ENCODE peak calls at places on chromosome 22, in eight cellular contexts. One of them, this sample, is unnamed.
A peak's percentile ranks its signal among the peaks of the same experiment; 100 is the strongest.

GRCh38 chr22:26481112-26481693 is 2.4 kb downstream of the HPS4 start:
- DNase-seq in HCT116: no peak
- DNase-seq in fibroblast of pulmonary artery: no peak
- DNase-seq in heart right ventricle: no peak
- DNase-seq in psoas muscle: no peak
- DNase-seq in coronary artery: no peak
- DNase-seq in cardiac fibroblast: no peak
- DNase-seq in NB4: no peak
- DNase-seq in this sample: no peak

GRCh38 chr22:38295863-38296262 is 21.4 kb downstream of the CSNK1E start:
- DNase-seq in HCT116: no peak
- DNase-seq in fibroblast of pulmonary artery: no peak
- DNase-seq in heart right ventricle: no peak
- DNase-seq in psoas muscle: no peak
- DNase-seq in coronary artery: no peak
- DNase-seq in cardiac fibroblast: no peak
- DNase-seq in NB4: no peak
- DNase-seq in this sample: no peak

GRCh38 chr22:43401661-43402060 is 10.2 kb upstream of the MPPED1 start:
- DNase-seq in HCT116: no peak
- DNase-seq in fibroblast of pulmonary artery: no peak
- DNase-seq in heart right ventricle: no peak
- DNase-seq in psoas muscle: no peak
- DNase-seq in coronary artery: no peak
- DNase-seq in cardiac fibroblast: no peak
- DNase-seq in NB4: no peak
- DNase-seq in this sample: no peak

GRCh38 chr22:36461665-36462474 is 19.6 kb downstream of the TXN2 start:
- DNase-seq in HCT116: no peak
- DNase-seq in fibroblast of pulmonary artery: peak; percentile 92
- DNase-seq in heart right ventricle: no peak
- DNase-seq in psoas muscle: peak; percentile 54
- DNase-seq in coronary artery: peak; percentile 92
- DNase-seq in cardiac fibroblast: peak; percentile 80
- DNase-seq in NB4: no peak
- DNase-seq in this sample: peak; percentile 88

GRCh38 chr22:44454113-44454769 is 43.8 kb downstream of the RTL6 start:
- DNase-seq in HCT116: no peak
- DNase-seq in fibroblast of pulmonary artery: no peak
- DNase-seq in heart right ventricle: no peak
- DNase-seq in psoas muscle: no peak
- DNase-seq in coronary artery: peak; percentile 49
- DNase-seq in cardiac fibroblast: no peak
- DNase-seq in NB4: no peak
- DNase-seq in this sample: no peak

GRCh38 chr22:31350410-31350863 is 4.3 kb upstream of the PATZ1 start:
- DNase-seq in HCT116: no peak
- DNase-seq in fibroblast of pulmonary artery: peak; percentile 31
- DNase-seq in heart right ventricle: no peak
- DNase-seq in psoas muscle: no peak
- DNase-seq in coronary artery: no peak
- DNase-seq in cardiac fibroblast: peak; percentile 43
- DNase-seq in NB4: no peak
- DNase-seq in this sample: no peak

GRCh38 chr22:47391169-47392053 is 629.0 kb downstream of the TBC1D22A start:
- DNase-seq in HCT116: no peak
- DNase-seq in fibroblast of pulmonary artery: no peak
- DNase-seq in heart right ventricle: no peak
- DNase-seq in psoas muscle: no peak
- DNase-seq in coronary artery: no peak
- DNase-seq in cardiac fibroblast: no peak
- DNase-seq in NB4: no peak
- DNase-seq in this sample: no peak

GRCh38 chr22:21739828-21740377 is 4.3 kb upstream of the YPEL1 start:
- DNase-seq in HCT116: no peak
- DNase-seq in fibroblast of pulmonary artery: no peak
- DNase-seq in heart right ventricle: no peak
- DNase-seq in psoas muscle: no peak
- DNase-seq in coronary artery: no peak
- DNase-seq in cardiac fibroblast: no peak
- DNase-seq in NB4: no peak
- DNase-seq in this sample: no peak

GRCh38 chr22:38923463-38924196 is 33.8 kb upstream of the APOBEC3A start:
- DNase-seq in HCT116: peak; percentile 91
- DNase-seq in fibroblast of pulmonary artery: peak; percentile 69
- DNase-seq in heart right ventricle: peak; percentile 83
- DNase-seq in psoas muscle: peak; percentile 73
- DNase-seq in coronary artery: peak; percentile 82
- DNase-seq in cardiac fibroblast: peak; percentile 84
- DNase-seq in NB4: no peak
- DNase-seq in this sample: peak; percentile 92

GRCh38 chr22:39176673-39177455 is 24.4 kb upstream of the CBX7 start:
- DNase-seq in HCT116: no peak
- DNase-seq in fibroblast of pulmonary artery: no peak
- DNase-seq in heart right ventricle: no peak
- DNase-seq in psoas muscle: no peak
- DNase-seq in coronary artery: no peak
- DNase-seq in cardiac fibroblast: no peak
- DNase-seq in NB4: no peak
- DNase-seq in this sample: no peak

GRCh38 chr22:19817561-19818263 is 37.0 kb downstream of the GNB1L start:
- DNase-seq in HCT116: no peak
- DNase-seq in fibroblast of pulmonary artery: no peak
- DNase-seq in heart right ventricle: no peak
- DNase-seq in psoas muscle: no peak
- DNase-seq in coronary artery: no peak
- DNase-seq in cardiac fibroblast: no peak
- DNase-seq in NB4: no peak
- DNase-seq in this sample: no peak

GRCh38 chr22:36465232-36466021 is 16.0 kb downstream of the TXN2 start:
- DNase-seq in HCT116: peak; percentile 86
- DNase-seq in fibroblast of pulmonary artery: peak; percentile 93
- DNase-seq in heart right ventricle: peak; percentile 86
- DNase-seq in psoas muscle: peak; percentile 91
- DNase-seq in coronary artery: peak; percentile 90
- DNase-seq in cardiac fibroblast: peak; percentile 72
- DNase-seq in NB4: peak; percentile 42
- DNase-seq in this sample: peak; percentile 81

GRCh38 chr22:27885977-27886842 is 32.8 kb downstream of the PITPNB start:
- DNase-seq in HCT116: peak; percentile 8
- DNase-seq in fibroblast of pulmonary artery: peak; percentile 72
- DNase-seq in heart right ventricle: peak; percentile 42
- DNase-seq in psoas muscle: no peak
- DNase-seq in coronary artery: no peak
- DNase-seq in cardiac fibroblast: peak; percentile 62
- DNase-seq in NB4: peak; percentile 49
- DNase-seq in this sample: peak; percentile 67

GRCh38 chr22:35043932-35044319 is 22.0 kb upstream of the ISX start:
- DNase-seq in HCT116: no peak
- DNase-seq in fibroblast of pulmonary artery: no peak
- DNase-seq in heart right ventricle: no peak
- DNase-seq in psoas muscle: no peak
- DNase-seq in coronary artery: no peak
- DNase-seq in cardiac fibroblast: no peak
- DNase-seq in NB4: no peak
- DNase-seq in this sample: no peak

GRCh38 chr22:46058591-46059519 is 81.9 kb upstream of the WNT7B start:
- DNase-seq in HCT116: no peak
- DNase-seq in fibroblast of pulmonary artery: no peak
- DNase-seq in heart right ventricle: peak; percentile 30
- DNase-seq in psoas muscle: no peak
- DNase-seq in coronary artery: peak; percentile 76
- DNase-seq in cardiac fibroblast: no peak
- DNase-seq in NB4: no peak
- DNase-seq in this sample: peak; percentile 59

GRCh38 chr22:23151827-23152226 is 6.5 kb downstream of the RAB36 start:
- DNase-seq in HCT116: no peak
- DNase-seq in fibroblast of pulmonary artery: no peak
- DNase-seq in heart right ventricle: no peak
- DNase-seq in psoas muscle: no peak
- DNase-seq in coronary artery: no peak
- DNase-seq in cardiac fibroblast: no peak
- DNase-seq in NB4: no peak
- DNase-seq in this sample: no peak

GRCh38 chr22:37930270-37930951 is 23.0 kb downstream of the C22orf23 start:
- DNase-seq in HCT116: no peak
- DNase-seq in fibroblast of pulmonary artery: peak; percentile 34
- DNase-seq in heart right ventricle: no peak
- DNase-seq in psoas muscle: no peak
- DNase-seq in coronary artery: no peak
- DNase-seq in cardiac fibroblast: peak; percentile 38
- DNase-seq in NB4: peak; percentile 42
- DNase-seq in this sample: peak; percentile 33

GRCh38 chr22:19178065-19178658 is 374 bp downstream of the SLC25A1 start:
- DNase-seq in HCT116: no peak
- DNase-seq in fibroblast of pulmonary artery: no peak
- DNase-seq in heart right ventricle: no peak
- DNase-seq in psoas muscle: no peak
- DNase-seq in coronary artery: peak; percentile 76
- DNase-seq in cardiac fibroblast: no peak
- DNase-seq in NB4: peak; percentile 66
- DNase-seq in this sample: peak; percentile 21

GRCh38 chr22:44093791-44094190 is 69.7 kb downstream of the PARVB start:
- DNase-seq in HCT116: no peak
- DNase-seq in fibroblast of pulmonary artery: no peak
- DNase-seq in heart right ventricle: no peak
- DNase-seq in psoas muscle: no peak
- DNase-seq in coronary artery: no peak
- DNase-seq in cardiac fibroblast: no peak
- DNase-seq in NB4: no peak
- DNase-seq in this sample: no peak

GRCh38 chr22:42229455-42230149 is 40.9 kb downstream of the TCF20 start:
- DNase-seq in HCT116: no peak
- DNase-seq in fibroblast of pulmonary artery: peak; percentile 57
- DNase-seq in heart right ventricle: peak; percentile 17
- DNase-seq in psoas muscle: no peak
- DNase-seq in coronary artery: no peak
- DNase-seq in cardiac fibroblast: peak; percentile 62
- DNase-seq in NB4: no peak
- DNase-seq in this sample: peak; percentile 70

GRCh38 chr22:41009222-41009948 is 58.2 kb downstream of the RBX1 start:
- DNase-seq in HCT116: no peak
- DNase-seq in fibroblast of pulmonary artery: peak; percentile 14
- DNase-seq in heart right ventricle: no peak
- DNase-seq in psoas muscle: no peak
- DNase-seq in coronary artery: no peak
- DNase-seq in cardiac fibroblast: peak; percentile 31
- DNase-seq in NB4: peak; percentile 97
- DNase-seq in this sample: peak; percentile 76

GRCh38 chr22:45469573-45470383 is 32.9 kb upstream of the FBLN1 start:
- DNase-seq in HCT116: no peak
- DNase-seq in fibroblast of pulmonary artery: no peak
- DNase-seq in heart right ventricle: no peak
- DNase-seq in psoas muscle: no peak
- DNase-seq in coronary artery: no peak
- DNase-seq in cardiac fibroblast: peak; percentile 70
- DNase-seq in NB4: no peak
- DNase-seq in this sample: peak; percentile 91

GRCh38 chr22:27994481-27995331 is 75.7 kb upstream of the PITPNB start:
- DNase-seq in HCT116: no peak
- DNase-seq in fibroblast of pulmonary artery: no peak
- DNase-seq in heart right ventricle: no peak
- DNase-seq in psoas muscle: no peak
- DNase-seq in coronary artery: peak; percentile 52
- DNase-seq in cardiac fibroblast: no peak
- DNase-seq in NB4: peak; percentile 66
- DNase-seq in this sample: no peak

GRCh38 chr22:44871782-44872181 is 119.4 kb downstream of the ARHGAP8 start:
- DNase-seq in HCT116: no peak
- DNase-seq in fibroblast of pulmonary artery: no peak
- DNase-seq in heart right ventricle: no peak
- DNase-seq in psoas muscle: no peak
- DNase-seq in coronary artery: no peak
- DNase-seq in cardiac fibroblast: no peak
- DNase-seq in NB4: no peak
- DNase-seq in this sample: no peak

GRCh38 chr22:17237031-17237668 is 17.9 kb upstream of the ADA2 start:
- DNase-seq in HCT116: no peak
- DNase-seq in fibroblast of pulmonary artery: no peak
- DNase-seq in heart right ventricle: no peak
- DNase-seq in psoas muscle: no peak
- DNase-seq in coronary artery: no peak
- DNase-seq in cardiac fibroblast: no peak
- DNase-seq in NB4: peak; percentile 66
- DNase-seq in this sample: no peak
- H3K4me3 ChIP-seq in HCT116: no peak overlapping the region
- H3K4me3 ChIP-seq in fibroblast of pulmonary artery: no peak overlapping the region
- H3K4me3 ChIP-seq in heart right ventricle: no peak overlapping the region
- H3K4me3 ChIP-seq in psoas muscle: no peak overlapping the region
- H3K4me3 ChIP-seq in coronary artery: no peak overlapping the region
- H3K4me3 ChIP-seq in cardiac fibroblast: no peak overlapping the region
- H3K4me3 ChIP-seq in NB4: no peak overlapping the region
- H3K4me3 ChIP-seq in this sample: no peak overlapping the region

GRCh38 chr22:50012201-50013181 is at the start of gene IL17REL:
- DNase-seq in HCT116: no peak
- DNase-seq in fibroblast of pulmonary artery: peak; percentile 25
- DNase-seq in heart right ventricle: no peak
- DNase-seq in psoas muscle: no peak
- DNase-seq in coronary artery: no peak
- DNase-seq in cardiac fibroblast: peak; percentile 39
- DNase-seq in NB4: no peak
- DNase-seq in this sample: peak; percentile 21
- TF ChIP-seq CTCF in HCT116: no peak
- TF ChIP-seq CTCF in fibroblast of pulmonary artery: peak; percentile 25
- TF ChIP-seq CTCF in heart right ventricle: no peak
- TF ChIP-seq CTCF in psoas muscle: no peak
- TF ChIP-seq CTCF in coronary artery: no peak
- TF ChIP-seq CTCF in cardiac fibroblast: no peak
- TF ChIP-seq CTCF in NB4: no peak
- TF ChIP-seq CTCF in this sample: no peak

GRCh38 chr22:29469755-29470154 is 10.3 kb upstream of the NEFH start:
- DNase-seq in HCT116: no peak
- DNase-seq in fibroblast of pulmonary artery: no peak
- DNase-seq in heart right ventricle: no peak
- DNase-seq in psoas muscle: no peak
- DNase-seq in coronary artery: no peak
- DNase-seq in cardiac fibroblast: no peak
- DNase-seq in NB4: no peak
- DNase-seq in this sample: no peak
- H3K4me3 ChIP-seq in HCT116: peak overlapping the region; percentile 45
- H3K4me3 ChIP-seq in fibroblast of pulmonary artery: no peak overlapping the region
- H3K4me3 ChIP-seq in heart right ventricle: peak overlapping the region; percentile 31
- H3K4me3 ChIP-seq in psoas muscle: no peak overlapping the region
- H3K4me3 ChIP-seq in coronary artery: peak overlapping the region; percentile 62
- H3K4me3 ChIP-seq in cardiac fibroblast: no peak overlapping the region
- H3K4me3 ChIP-seq in NB4: no peak overlapping the region
- H3K4me3 ChIP-seq in this sample: no peak overlapping the region

DNA sequence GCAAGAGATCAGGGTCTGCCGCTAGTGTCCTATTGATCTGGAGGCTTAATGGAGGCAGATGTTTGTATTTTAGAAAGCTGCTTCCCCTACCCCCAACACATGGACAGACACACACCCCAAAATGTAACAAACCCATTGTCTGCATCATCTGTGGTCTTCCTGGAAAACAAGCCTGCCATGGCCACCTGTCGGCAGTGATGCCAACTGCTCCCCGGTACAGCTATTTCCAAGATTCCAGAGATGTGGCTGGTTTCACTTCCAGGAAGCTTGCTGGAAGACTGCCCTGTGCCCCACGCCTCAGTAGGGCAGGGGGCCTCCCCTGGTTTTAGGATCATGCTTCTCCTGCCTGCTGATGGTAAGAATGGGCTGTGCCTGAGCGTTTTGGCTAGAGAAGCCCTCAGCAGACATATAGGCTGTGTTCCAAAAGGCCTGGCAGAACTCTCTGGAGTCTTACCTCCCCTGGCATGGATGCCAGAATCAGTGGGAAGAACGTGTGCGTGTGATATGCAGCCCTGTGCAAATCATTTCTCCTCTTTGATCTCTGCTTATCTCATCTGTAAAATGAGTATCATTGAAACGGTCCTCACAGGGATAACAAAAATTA is 108.6 kb downstream of the FBXO7 start:
- DNase-seq in HCT116: no peak
- DNase-seq in fibroblast of pulmonary artery: no peak
- DNase-seq in heart right ventricle: no peak
- DNase-seq in psoas muscle: no peak
- DNase-seq in coronary artery: no peak
- DNase-seq in cardiac fibroblast: no peak
- DNase-seq in NB4: no peak
- DNase-seq in this sample: no peak
- TF ChIP-seq CTCF in HCT116: no peak
- TF ChIP-seq CTCF in fibroblast of pulmonary artery: no peak
- TF ChIP-seq CTCF in heart right ventricle: no peak
- TF ChIP-seq CTCF in psoas muscle: no peak
- TF ChIP-seq CTCF in coronary artery: no peak
- TF ChIP-seq CTCF in cardiac fibroblast: no peak
- TF ChIP-seq CTCF in NB4: no peak
- TF ChIP-seq CTCF in this sample: no peak